ENCODE peak calls at places on chromosome 21, in five cellular contexts. One of them, this sample, is unnamed.

GRCh38 chr21:25963186-25963585 is 207.4 kb downstream of the APP start:
- DNase-seq in germinal center: no peak
- DNase-seq in stimulated activated CD4-positive, alpha-beta T cell treated with anti-CD3 and anti-CD28 coated beads, Interleukin-1b, Interleukin-23, amount 100 ng/mL, for 24 hours: no peak
- DNase-seq in hypothalamus: no peak
- DNase-seq in activated CD4-positive, alpha-beta T cell treated with anti-CD3 and anti-CD28 coated beads, Interleukin-2, amount 10 ng/mL, durations not matched to agents 7 days and 5 days: no peak
- DNase-seq in this sample: no peak

GRCh38 chr21:41973861-41974751 is 20.3 kb upstream of the C2CD2 start:
- DNase-seq in germinal center: peak; percentile 42
- DNase-seq in stimulated activated CD4-positive, alpha-beta T cell treated with anti-CD3 and anti-CD28 coated beads, Interleukin-1b, Interleukin-23, amount 100 ng/mL, for 24 hours: no peak
- DNase-seq in hypothalamus: no peak
- DNase-seq in activated CD4-positive, alpha-beta T cell treated with anti-CD3 and anti-CD28 coated beads, Interleukin-2, amount 10 ng/mL, durations not matched to agents 7 days and 5 days: peak; percentile 42
- DNase-seq in this sample: no peak

GRCh38 chr21:40923914-40924313 is 77.0 kb upstream of the DSCAM start:
- DNase-seq in germinal center: no peak
- DNase-seq in stimulated activated CD4-positive, alpha-beta T cell treated with anti-CD3 and anti-CD28 coated beads, Interleukin-1b, Interleukin-23, amount 100 ng/mL, for 24 hours: no peak
- DNase-seq in hypothalamus: no peak
- DNase-seq in activated CD4-positive, alpha-beta T cell treated with anti-CD3 and anti-CD28 coated beads, Interleukin-2, amount 10 ng/mL, durations not matched to agents 7 days and 5 days: no peak
- DNase-seq in this sample: no peak

GRCh38 chr21:29940993-29941392 is 1.2 kb upstream of the GRIK1 start:
- DNase-seq in germinal center: no peak
- DNase-seq in stimulated activated CD4-positive, alpha-beta T cell treated with anti-CD3 and anti-CD28 coated beads, Interleukin-1b, Interleukin-23, amount 100 ng/mL, for 24 hours: no peak
- DNase-seq in hypothalamus: no peak
- DNase-seq in activated CD4-positive, alpha-beta T cell treated with anti-CD3 and anti-CD28 coated beads, Interleukin-2, amount 10 ng/mL, durations not matched to agents 7 days and 5 days: no peak
- DNase-seq in this sample: no peak

GRCh38 chr21:16742116-16742515 is 770.7 kb upstream of the CXADR start:
- DNase-seq in germinal center: no peak
- DNase-seq in stimulated activated CD4-positive, alpha-beta T cell treated with anti-CD3 and anti-CD28 coated beads, Interleukin-1b, Interleukin-23, amount 100 ng/mL, for 24 hours: no peak
- DNase-seq in hypothalamus: no peak
- DNase-seq in activated CD4-positive, alpha-beta T cell treated with anti-CD3 and anti-CD28 coated beads, Interleukin-2, amount 10 ng/mL, durations not matched to agents 7 days and 5 days: no peak
- DNase-seq in this sample: no peak

GRCh38 chr21:31108969-31109368 is 70.7 kb upstream of the KRTAP19-8 start:
- DNase-seq in germinal center: peak; percentile 22
- DNase-seq in stimulated activated CD4-positive, alpha-beta T cell treated with anti-CD3 and anti-CD28 coated beads, Interleukin-1b, Interleukin-23, amount 100 ng/mL, for 24 hours: no peak
- DNase-seq in hypothalamus: no peak
- DNase-seq in activated CD4-positive, alpha-beta T cell treated with anti-CD3 and anti-CD28 coated beads, Interleukin-2, amount 10 ng/mL, durations not matched to agents 7 days and 5 days: no peak
- DNase-seq in this sample: peak; percentile 13

GRCh38 chr21:31872452-31873274 is at the start of gene HUNK:
- DNase-seq in germinal center: peak; percentile 36
- DNase-seq in stimulated activated CD4-positive, alpha-beta T cell treated with anti-CD3 and anti-CD28 coated beads, Interleukin-1b, Interleukin-23, amount 100 ng/mL, for 24 hours: no peak
- DNase-seq in hypothalamus: no peak
- DNase-seq in activated CD4-positive, alpha-beta T cell treated with anti-CD3 and anti-CD28 coated beads, Interleukin-2, amount 10 ng/mL, durations not matched to agents 7 days and 5 days: peak; percentile 9
- DNase-seq in this sample: peak; percentile 56

GRCh38 chr21:34129039-34129891 is 55.9 kb downstream of the MRPS6 start:
- DNase-seq in germinal center: no peak
- DNase-seq in stimulated activated CD4-positive, alpha-beta T cell treated with anti-CD3 and anti-CD28 coated beads, Interleukin-1b, Interleukin-23, amount 100 ng/mL, for 24 hours: peak; percentile 47
- DNase-seq in hypothalamus: no peak
- DNase-seq in activated CD4-positive, alpha-beta T cell treated with anti-CD3 and anti-CD28 coated beads, Interleukin-2, amount 10 ng/mL, durations not matched to agents 7 days and 5 days: peak; percentile 82
- DNase-seq in this sample: peak; percentile 81

GRCh38 chr21:45385549-45386050 is 19.4 kb upstream of the COL18A1 start:
- DNase-seq in germinal center: no peak
- DNase-seq in stimulated activated CD4-positive, alpha-beta T cell treated with anti-CD3 and anti-CD28 coated beads, Interleukin-1b, Interleukin-23, amount 100 ng/mL, for 24 hours: no peak
- DNase-seq in hypothalamus: no peak
- DNase-seq in activated CD4-positive, alpha-beta T cell treated with anti-CD3 and anti-CD28 coated beads, Interleukin-2, amount 10 ng/mL, durations not matched to agents 7 days and 5 days: no peak
- DNase-seq in this sample: peak; percentile 24

GRCh38 chr21:33428669-33429068 is 25.5 kb downstream of the IFNGR2 start:
- DNase-seq in germinal center: no peak
- DNase-seq in stimulated activated CD4-positive, alpha-beta T cell treated with anti-CD3 and anti-CD28 coated beads, Interleukin-1b, Interleukin-23, amount 100 ng/mL, for 24 hours: no peak
- DNase-seq in hypothalamus: no peak
- DNase-seq in activated CD4-positive, alpha-beta T cell treated with anti-CD3 and anti-CD28 coated beads, Interleukin-2, amount 10 ng/mL, durations not matched to agents 7 days and 5 days: no peak
- DNase-seq in this sample: peak; percentile 28

GRCh38 chr21:44718571-44718970 is 7.2 kb upstream of the TSPEAR start:
- DNase-seq in germinal center: no peak
- DNase-seq in stimulated activated CD4-positive, alpha-beta T cell treated with anti-CD3 and anti-CD28 coated beads, Interleukin-1b, Interleukin-23, amount 100 ng/mL, for 24 hours: no peak
- DNase-seq in hypothalamus: no peak
- DNase-seq in activated CD4-positive, alpha-beta T cell treated with anti-CD3 and anti-CD28 coated beads, Interleukin-2, amount 10 ng/mL, durations not matched to agents 7 days and 5 days: no peak
- DNase-seq in this sample: no peak